ENCODE peak calls at places on chromosomes 7 and 10, in four cellular contexts. Y, D, V and E are unnamed samples.

GRCh38 chr10:91220954-91221696 is 662 bp downstream of the PCGF5 start:
- DNase-seq in Y (peak), D (peak), V (peak), E (no peak)

GRCh38 chr10:69242844-69243212 is 22.7 kb downstream of the HKDC1 start:
- DNase-seq in Y (no peak), D (no peak), V (no peak), E (no peak)

GRCh38 chr7:91517408-91517807 is 253.2 kb downstream of the FZD1 start:
- DNase-seq in Y (no peak), D (no peak), V (peak), E (no peak)

GRCh38 chr7:32104766-32105165 is 34.6 kb upstream of the PDE1C start:
- DNase-seq in Y (no peak), D (no peak), V (no peak), E (no peak)

GRCh38 chr10:53223846-53224245 is 451.3 kb upstream of the MBL2 start:
- DNase-seq in Y (no peak), D (peak), V (no peak), E (no peak)

GRCh38 chr10:57096044-57096443 is 735.0 kb upstream of the ZWINT start:
- DNase-seq in Y (no peak), D (no peak), V (no peak), E (no peak)

GRCh38 chr7:139691253-139691781 is 86.5 kb downstream of the HIPK2 start:
- DNase-seq in Y (no peak), D (no peak), V (peak), E (no peak)

GRCh38 chr10:104577861-104578480 is 63.1 kb upstream of the SORCS3 start:
- DNase-seq in Y (peak), D (no peak), V (no peak), E (no peak)

GRCh38 chr7:96337519-96337918 is 15.6 kb upstream of the SLC25A13 start:
- DNase-seq in Y (peak), D (no peak), V (no peak), E (no peak)

GRCh38 chr10:133104972-133105495 is 17.3 kb downstream of the ADGRA1 start:
- DNase-seq in Y (no peak), D (no peak), V (no peak), E (no peak)

GRCh38 chr7:44733708-44734481 is 14.8 kb upstream of the ZMIZ2 start:
- DNase-seq in Y (peak), D (no peak), V (peak), E (no peak)

GRCh38 chr7:33698692-33699128 is 206.6 kb upstream of the BMPER start:
- DNase-seq in Y (no peak), D (no peak), V (no peak), E (no peak)

GRCh38 chr10:118922972-118923371 is 106.5 kb upstream of the NANOS1 start:
- DNase-seq in Y (no peak), D (no peak), V (no peak), E (no peak)

DNA sequence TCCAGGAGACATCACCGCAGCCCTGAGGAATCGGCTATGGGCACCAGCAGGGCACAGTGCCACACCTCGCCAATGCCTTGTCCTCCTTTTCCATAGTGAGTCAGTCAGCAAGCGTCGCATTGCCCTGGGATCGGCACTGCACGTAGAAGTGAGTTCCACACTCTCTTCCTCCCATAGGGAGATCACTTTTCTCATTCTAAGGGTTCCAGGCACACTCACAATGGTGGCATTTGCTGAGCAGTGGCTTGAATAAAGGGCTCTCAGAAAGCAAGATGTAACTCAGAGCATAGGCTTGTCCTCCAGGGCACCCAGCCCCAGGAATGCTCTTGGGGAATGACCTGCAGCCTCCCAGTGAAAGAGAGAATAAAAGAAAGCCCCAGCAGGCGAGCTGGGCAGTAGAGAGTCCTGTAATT is 1.1 kb upstream of the VIM start:
- DNase-seq in Y (no peak), D (no peak), V (no peak), E (no peak)
- H3K4me3 ChIP-seq in Y (peak), D (no peak), V (no peak), E (peak)

GRCh38 chr10:19828278-19829049 is 12.2 kb downstream of the PLXDC2 start:
- DNase-seq in Y (peak), D (no peak), V (no peak), E (no peak)

GRCh38 chr10:19833508-19833824 is 17.2 kb downstream of the PLXDC2 start:
- DNase-seq in Y (no peak), D (no peak), V (no peak), E (no peak)

GRCh38 chr10:19835952-19836351 is 19.7 kb downstream of the PLXDC2 start:
- DNase-seq in Y (no peak), D (no peak), V (no peak), E (no peak)

GRCh38 chr10:19832624-19833507 is 16.6 kb downstream of the PLXDC2 start:
- DNase-seq in Y (no peak), D (peak), V (no peak), E (no peak)
- TF ChIP-seq CTCF in Y (no peak), D (no peak), V (no peak), E (no peak)

DNA sequence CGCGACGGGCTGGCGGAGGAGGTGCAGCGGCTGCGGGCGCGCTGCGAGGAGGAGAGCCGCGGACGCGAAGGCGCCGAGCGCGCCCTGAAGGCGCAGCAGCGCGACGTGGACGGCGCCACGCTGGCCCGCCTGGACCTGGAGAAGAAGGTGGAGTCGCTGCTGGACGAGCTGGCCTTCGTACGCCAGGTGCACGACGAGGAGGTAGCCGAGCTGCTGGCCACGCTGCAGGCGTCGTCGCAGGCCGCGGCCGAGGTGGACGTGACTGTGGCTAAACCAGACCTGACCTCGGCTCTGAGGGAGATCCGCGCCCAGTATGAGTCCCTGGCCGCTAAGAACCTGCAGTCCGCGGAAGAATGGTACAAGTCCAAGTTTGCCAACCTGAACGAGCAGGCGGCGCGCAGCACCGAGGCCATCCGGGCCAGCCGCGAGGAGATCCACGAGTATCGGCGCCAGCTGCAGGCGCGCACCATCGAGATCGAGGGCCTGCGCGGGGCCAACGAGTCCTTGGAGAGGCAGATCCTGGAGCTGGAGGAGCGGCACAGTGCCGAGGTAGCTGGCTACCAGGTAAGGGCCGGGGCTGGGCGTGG is 868 bp downstream of the INA start:
- DNase-seq in Y (no peak), D (no peak), V (no peak), E (no peak)
- H3K4me3 ChIP-seq in Y (no peak), D (peak), V (no peak), E (peak)

DNA sequence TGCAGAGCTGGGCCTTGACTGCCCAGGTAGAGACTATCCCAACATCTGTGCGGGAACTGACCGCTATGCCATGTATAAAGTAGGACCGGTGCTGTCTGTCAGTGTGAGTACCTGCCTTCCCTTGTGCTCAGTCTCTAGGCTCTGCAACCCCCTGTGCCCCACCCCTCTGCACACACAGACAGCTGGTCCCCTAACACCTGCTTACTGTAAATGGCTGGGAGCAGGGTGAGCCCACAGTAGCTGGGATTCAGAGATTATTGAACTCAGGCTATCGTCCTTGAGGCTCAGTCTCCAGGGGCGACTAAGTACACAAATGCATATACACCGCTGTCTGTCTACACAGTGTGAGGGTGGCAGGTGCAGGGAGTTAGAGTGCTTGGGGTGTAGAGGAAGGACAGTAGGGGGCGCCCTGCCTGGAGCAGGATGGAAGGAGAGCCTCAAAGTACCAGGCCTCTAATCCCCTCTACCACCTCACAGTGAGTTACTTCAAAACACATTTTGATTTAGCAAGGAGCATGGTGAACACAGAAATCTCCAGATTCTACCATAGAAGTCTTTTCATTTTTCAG is 12.9 kb downstream of the UPP1 start:
- DNase-seq in Y (no peak), D (no peak), V (no peak), E (no peak)
- TF ChIP-seq CTCF in Y (peak), D (peak), V (peak), E (peak)

DNA sequence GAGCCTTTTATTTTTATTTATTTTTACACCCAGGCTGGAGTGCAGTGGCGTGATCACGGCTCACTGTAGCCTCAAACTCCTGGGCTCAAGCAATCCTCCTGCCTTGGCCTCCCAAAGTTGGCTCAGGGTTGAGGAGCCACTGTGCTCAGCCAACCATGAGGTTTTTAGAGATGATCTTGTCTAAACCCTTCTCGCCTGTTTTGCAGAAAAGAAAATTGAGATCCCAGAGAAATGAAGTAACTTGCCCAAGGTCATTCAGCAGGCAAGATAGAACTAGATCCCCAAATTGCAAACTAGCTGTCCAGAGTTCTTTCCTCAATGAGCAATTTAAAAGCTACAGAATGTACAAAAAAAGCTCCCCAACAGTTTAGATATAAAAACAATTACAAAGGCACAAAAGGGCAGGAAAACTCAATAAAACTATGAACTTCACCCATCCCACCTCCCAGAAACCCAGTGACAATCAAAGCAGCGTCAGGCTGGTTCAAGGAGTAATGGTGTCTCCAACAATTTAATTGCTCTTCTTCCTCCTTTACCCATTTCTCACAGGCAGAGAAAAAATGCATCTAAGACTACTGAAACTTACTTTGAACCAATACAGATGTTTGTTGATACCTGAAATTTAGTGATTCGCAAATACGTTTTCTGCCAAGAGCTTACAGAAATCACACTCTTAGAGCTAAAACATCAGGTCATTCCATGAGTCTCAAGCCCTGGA is 762 bp downstream of the MYOF start:
- DNase-seq in Y (no peak), D (no peak), V (no peak), E (no peak)
- H3K4me3 ChIP-seq in Y (peak), D (peak), V (peak), E (peak)

DNA sequence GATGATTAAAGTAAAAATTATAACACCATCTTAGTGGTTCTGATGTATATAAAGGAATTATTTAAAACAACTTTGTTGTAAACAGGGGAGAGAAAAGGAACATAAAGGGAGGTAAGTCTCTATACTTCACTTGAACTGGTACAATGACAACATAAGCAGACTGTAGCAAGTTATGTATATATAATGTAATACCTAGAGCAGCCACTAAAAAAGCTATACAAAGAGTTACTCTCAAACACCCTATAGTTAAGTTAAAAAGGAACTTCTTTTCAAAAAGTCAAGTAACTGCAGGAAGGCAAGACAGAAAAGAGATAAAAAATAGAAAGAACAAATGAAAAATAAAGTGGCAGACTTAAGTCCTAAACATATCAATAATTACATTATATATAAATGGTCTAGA is 82.3 kb downstream of the ZNF503 start:
- DNase-seq in Y (no peak), D (no peak), V (no peak), E (no peak)
- TF ChIP-seq CTCF in Y (no peak), D (no peak), V (no peak), E (no peak)

DNA sequence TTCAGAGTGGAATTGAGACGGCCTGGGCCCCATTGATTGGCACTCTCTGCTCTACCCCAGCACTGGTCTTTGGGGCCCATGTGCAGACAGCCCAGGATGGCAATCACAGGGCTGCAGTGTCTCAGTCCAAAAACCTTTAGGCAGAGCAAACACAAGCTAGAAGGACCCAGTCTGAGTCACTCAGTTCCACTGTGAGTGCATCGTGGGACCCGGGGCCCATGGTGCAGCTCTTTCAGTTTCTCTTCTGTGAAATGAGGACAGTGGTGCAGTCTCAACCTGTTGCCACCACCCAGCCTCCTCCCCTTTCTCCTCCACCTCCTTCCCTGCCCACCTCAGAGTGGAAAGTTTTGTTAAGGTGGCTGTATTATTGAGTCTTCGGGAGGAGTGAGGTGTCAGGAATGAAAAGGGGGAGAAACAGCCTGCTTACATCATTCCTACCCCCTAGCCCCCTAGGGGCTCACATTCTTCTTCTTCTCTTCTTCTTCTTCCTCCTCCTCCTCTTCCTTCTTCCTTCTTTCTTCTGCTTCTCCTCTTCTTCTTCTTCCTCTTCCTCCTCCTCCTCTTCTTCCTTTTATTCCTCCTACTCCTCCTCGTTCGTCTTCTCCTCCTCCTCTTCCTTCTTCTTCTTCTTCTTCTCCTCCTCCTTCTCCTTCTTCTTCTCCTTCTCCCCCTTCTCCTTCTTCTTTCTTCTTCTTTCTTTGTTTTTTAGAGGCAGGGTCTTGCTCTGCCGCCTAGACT is 19.5 kb upstream of the CARD11 start:
- DNase-seq in Y (no peak), D (no peak), V (no peak), E (no peak)
- H3K4me3 ChIP-seq in Y (no peak), D (no peak), V (no peak), E (no peak)

GRCh38 chr7:148458263-148458662 is 132.3 kb upstream of the C7orf33 start:
- DNase-seq in Y (no peak), D (no peak), V (no peak), E (no peak)
- TF ChIP-seq CTCF in Y (no peak), D (no peak), V (no peak), E (no peak)